ENCODE peak calls at places on chromosomes 4 and X, in seven cellular contexts. U is colonic mucosa, Z is esophagus squamous epithelium, T is A673, E is gastrocnemius medialis, O is cardiac muscle cell, S is GM12878. D is an unnamed sample.

GRCh38 chrX:53163436-53163835 is 61.6 kb downstream of the KDM5C start:
- DNase-seq in U (no peak), Z (no peak), T (no peak), E (no peak), O (no peak), S (no peak), D (no peak)

GRCh38 chr4:25949166-25949748 is 35.2 kb downstream of the SMIM20 start:
- DNase-seq in U (peak), Z (no peak), T (no peak), E (no peak), O (no peak), S (no peak), D (no peak)

GRCh38 chr4:153713840-153714239 is 29.8 kb downstream of the TLR2 start:
- DNase-seq in U (no peak), Z (no peak), T (no peak), E (no peak), O (peak), S (no peak), D (no peak)

GRCh38 chr4:120929847-120930246 is 7.3 kb upstream of the PRDM5 start:
- DNase-seq in U (no peak), Z (no peak), T (no peak), E (no peak), O (no peak), S (no peak), D (no peak)

GRCh38 chr4:52838729-52839722 is 23.1 kb upstream of the RASL11B start:
- DNase-seq in U (no peak), Z (no peak), T (no peak), E (no peak), O (no peak), S (no peak), D (no peak)

GRCh38 chr4:140448162-140448561 is 20.7 kb upstream of the CLGN start:
- DNase-seq in U (no peak), Z (no peak), T (no peak), E (no peak), O (no peak), S (no peak), D (no peak)

GRCh38 chr4:173202395-173202794 is 33.8 kb downstream of the GALNT7 start:
- DNase-seq in U (no peak), Z (no peak), T (no peak), E (no peak), O (no peak), S (no peak), D (no peak)

GRCh38 chr4:153346563-153346962 is 2.1 kb downstream of the MND1 start:
- DNase-seq in U (no peak), Z (no peak), T (peak), E (no peak), O (peak), S (no peak), D (no peak)

GRCh38 chrX:29542147-29542546 is 673.2 kb upstream of the MAGEB2 start:
- DNase-seq in U (no peak), Z (no peak), T (no peak), E (no peak), O (no peak), S (no peak), D (no peak)

GRCh38 chr4:95155759-95156451 is 392.9 kb downstream of the UNC5C start:
- DNase-seq in U (no peak), Z (no peak), T (peak), E (no peak), O (peak), S (no peak), D (no peak)

GRCh38 chrX:100477949-100478348 is 67.9 kb upstream of the PCDH19 start:
- DNase-seq in U (no peak), Z (no peak), T (no peak), E (peak), O (no peak), S (no peak), D (no peak)

GRCh38 chrX:1487401-1487800 is 34.7 kb upstream of the ASMTL start:
- DNase-seq in U (no peak), Z (no peak), T (no peak), E (no peak), O (no peak), S (no peak), D (no peak)

GRCh38 chr4:52861171-52861873 is 795 bp upstream of the RASL11B start:
- DNase-seq in U (peak), Z (no peak), T (no peak), E (no peak), O (peak), S (no peak), D (no peak)

GRCh38 chrX:23383411-23383810 is 48.8 kb downstream of the PTCHD1 start:
- DNase-seq in U (no peak), Z (no peak), T (no peak), E (no peak), O (peak), S (no peak), D (no peak)

GRCh38 chr4:76926841-76927240 is 22.7 kb upstream of the SEPTIN11 start:
- DNase-seq in U (no peak), Z (no peak), T (no peak), E (no peak), O (no peak), S (no peak), D (no peak)

GRCh38 chr4:182764642-182765041 is 152.5 kb downstream of the DCTD start:
- DNase-seq in U (no peak), Z (no peak), T (no peak), E (no peak), O (no peak), S (no peak), D (no peak)

GRCh38 chr4:74364649-74365491 is at the start of gene EREG:
- DNase-seq in U (peak), Z (no peak), T (peak), E (no peak), O (peak), S (no peak), D (peak)

GRCh38 chrX:38871129-38872029 is 70.1 kb downstream of the MID1IP1 start:
- DNase-seq in U (no peak), Z (no peak), T (no peak), E (no peak), O (peak), S (no peak), D (no peak)

GRCh38 chr4:159229164-159229563 is 126.3 kb downstream of the RAPGEF2 start:
- DNase-seq in U (no peak), Z (no peak), T (peak), E (peak), O (peak), S (no peak), D (no peak)

GRCh38 chrX:21524008-21524407 is 134.1 kb downstream of the KLHL34 start:
- DNase-seq in U (no peak), Z (no peak), T (no peak), E (no peak), O (no peak), S (no peak), D (no peak)

GRCh38 chr4:10226756-10227155 is 110.2 kb upstream of the WDR1 start:
- DNase-seq in U (no peak), Z (no peak), T (no peak), E (no peak), O (peak), S (no peak), D (no peak)

GRCh38 chrX:124018031-124018430 is 56.5 kb downstream of the STAG2 start:
- DNase-seq in U (no peak), Z (no peak), T (peak), E (no peak), O (no peak), S (no peak), D (no peak)

GRCh38 chr4:39061450-39061849 is 582 bp upstream of the KLHL5 start:
- DNase-seq in U (no peak), Z (no peak), T (no peak), E (no peak), O (no peak), S (no peak), D (no peak)

GRCh38 chrX:128929281-128930057 is 593.8 kb downstream of the SMARCA1 start:
- DNase-seq in U (peak), Z (no peak), T (no peak), E (no peak), O (no peak), S (no peak), D (no peak)

GRCh38 chrX:39613508-39613921 is 484.2 kb downstream of the BCOR start:
- DNase-seq in U (peak), Z (no peak), T (peak), E (peak), O (peak), S (no peak), D (peak)

GRCh38 chrX:151697537-151697936 is 2.3 kb downstream of the PRRG3 start:
- DNase-seq in U (no peak), Z (no peak), T (no peak), E (peak), O (peak), S (no peak), D (no peak)

GRCh38 chr4:6207602-6208001 is 7.3 kb upstream of the JAKMIP1 start:
- DNase-seq in U (no peak), Z (no peak), T (no peak), E (no peak), O (no peak), S (no peak), D (no peak)

GRCh38 chr4:111689214-111689613 is 456.0 kb upstream of the FAM241A start:
- DNase-seq in U (no peak), Z (no peak), T (peak), E (no peak), O (peak), S (no peak), D (no peak)

GRCh38 chr4:6781113-6781512 is 1.4 kb upstream of the KIAA0232 start:
- DNase-seq in U (no peak), Z (no peak), T (no peak), E (peak), O (no peak), S (no peak), D (peak)

GRCh38 chrX:149717803-149718202 is 5.9 kb downstream of the MAGEA11 start:
- DNase-seq in U (peak), Z (no peak), T (no peak), E (no peak), O (no peak), S (no peak), D (no peak)

GRCh38 chr4:139454111-139454600 is at the start of gene RAB33B:
- DNase-seq in U (no peak), Z (no peak), T (no peak), E (no peak), O (peak), S (no peak), D (no peak)

GRCh38 chr4:86977621-86978184 is 42.9 kb downstream of the AFF1 start:
- DNase-seq in U (peak), Z (no peak), T (peak), E (no peak), O (peak), S (peak), D (no peak)

GRCh38 chr4:7703669-7704068 is 236.0 kb downstream of the AFAP1 start:
- DNase-seq in U (no peak), Z (no peak), T (no peak), E (no peak), O (no peak), S (no peak), D (no peak)

GRCh38 chr4:80043534-80043933 is 29.5 kb downstream of the ANTXR2 start:
- DNase-seq in U (no peak), Z (no peak), T (no peak), E (no peak), O (peak), S (no peak), D (no peak)

GRCh38 chrX:20143111-20143510 is 1.5 kb upstream of the EIF1AX start:
- DNase-seq in U (no peak), Z (no peak), T (no peak), E (no peak), O (no peak), S (no peak), D (no peak)
- H3K27ac ChIP-seq in U (no peak), Z (no peak), T (no peak), E (peak), O (no peak), S (no peak), D (peak)

GRCh38 chr4:47914926-47915237 is 499 bp upstream of the NFXL1 start:
- DNase-seq in U (no peak), Z (no peak), T (no peak), E (no peak), O (no peak), S (no peak), D (no peak)

GRCh38 chr4:47914219-47914925 is at the start of gene NFXL1:
- DNase-seq in U (peak), Z (peak), T (peak), E (peak), O (peak), S (peak), D (peak)

GRCh38 chr4:47913328-47913727 is 1.1 kb downstream of the NFXL1 start:
- DNase-seq in U (no peak), Z (no peak), T (no peak), E (no peak), O (peak), S (no peak), D (no peak)

GRCh38 chr4:47915378-47915777 is 995 bp upstream of the NFXL1 start:
- DNase-seq in U (no peak), Z (no peak), T (no peak), E (no peak), O (no peak), S (no peak), D (no peak)

DNA sequence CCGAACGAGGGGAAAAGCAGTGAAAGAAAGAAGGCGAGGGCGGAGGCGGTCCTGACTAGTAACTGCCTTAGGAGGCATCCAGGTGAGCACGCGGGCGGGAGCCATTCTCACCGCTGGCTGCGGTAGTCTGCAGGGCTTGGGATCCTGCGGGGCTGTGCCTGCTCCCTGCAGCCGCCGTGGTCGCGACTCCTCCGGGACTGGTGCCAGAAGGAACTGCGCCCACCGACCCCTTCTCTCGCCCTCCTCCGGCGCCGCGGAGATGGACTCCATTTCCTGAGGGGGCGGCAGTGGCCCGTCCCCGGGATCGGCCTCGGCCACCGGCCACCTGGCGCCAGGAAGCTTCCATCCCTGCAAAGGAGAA is 545 bp downstream of the NFXL1 start:
- DNase-seq in U (peak), Z (no peak), T (peak), E (peak), O (peak), S (no peak), D (peak)
- H3K27ac ChIP-seq in U (peak), Z (peak), T (peak), E (peak), O (peak), S (peak), D (peak)

GRCh38 chr4:40401096-40401495 is 66.0 kb downstream of the CHRNA9 start:
- DNase-seq in U (no peak), Z (no peak), T (no peak), E (no peak), O (no peak), S (no peak), D (no peak)
- H3K27ac ChIP-seq in U (no peak), Z (no peak), T (no peak), E (no peak), O (no peak), S (no peak), D (no peak)

DNA sequence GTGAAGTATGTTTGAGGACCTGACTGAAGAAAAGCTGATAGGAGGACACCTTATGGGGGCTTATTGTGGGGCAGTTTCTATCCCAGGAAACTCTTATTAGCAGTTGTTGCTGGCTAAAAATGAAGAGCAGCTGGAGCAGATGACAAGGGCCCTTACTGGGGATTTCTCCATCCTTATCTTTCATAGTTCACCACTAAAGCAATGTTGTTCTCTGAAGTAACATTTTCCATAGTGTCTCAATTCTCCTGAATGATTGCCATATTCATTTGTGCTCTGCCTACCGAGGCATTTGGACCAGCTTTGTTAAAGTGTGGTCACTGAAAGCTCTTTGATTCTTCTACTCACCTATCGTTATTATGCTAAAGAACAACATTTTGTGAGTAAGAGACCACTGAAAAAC is 7.7 kb downstream of the ENOX2 start:
- DNase-seq in U (no peak), Z (no peak), T (no peak), E (no peak), O (peak), S (no peak), D (no peak)
- H3K27ac ChIP-seq in U (no peak), Z (no peak), T (no peak), E (no peak), O (peak), S (no peak), D (no peak)

GRCh38 chr4:13294961-13295605 is 189.1 kb downstream of the RAB28 start:
- DNase-seq in U (no peak), Z (no peak), T (no peak), E (no peak), O (peak), S (no peak), D (no peak)
- H3K27ac ChIP-seq in U (no peak), Z (no peak), T (no peak), E (no peak), O (no peak), S (no peak), D (no peak)